ENCODE peak calls at places on chromosomes 4 and X, in six cellular contexts. G, P, J, S, O and A are unnamed samples.

GRCh38 chrX:145003443-145003842 is 243.9 kb upstream of the SPANXN1 start:
- DNase-seq in G (no peak), P (no peak), J (no peak), S (no peak), O (no peak), A (no peak)

GRCh38 chrX:141176586-141177451 is at the start of gene LDOC1:
- DNase-seq in G (peak), P (peak), J (peak), S (peak), O (peak), A (peak)

GRCh38 chr4:10006604-10007435 is 14.5 kb downstream of the SLC2A9 start:
- DNase-seq in G (no peak), P (no peak), J (no peak), S (no peak), O (no peak), A (no peak)

GRCh38 chr4:102736636-102737549 is 23.9 kb downstream of the MANBA start:
- DNase-seq in G (no peak), P (no peak), J (no peak), S (peak), O (no peak), A (no peak)

GRCh38 chr4:81504685-81505598 is 33.2 kb upstream of the RASGEF1B start:
- DNase-seq in G (no peak), P (no peak), J (peak), S (no peak), O (peak), A (peak)

GRCh38 chr4:182346675-182347375 is 103.6 kb downstream of the TENM3 start:
- DNase-seq in G (no peak), P (no peak), J (no peak), S (peak), O (no peak), A (no peak)

GRCh38 chr4:124105212-124105611 is 607.3 kb downstream of the ANKRD50 start:
- DNase-seq in G (no peak), P (no peak), J (no peak), S (no peak), O (no peak), A (no peak)

GRCh38 chrX:148228521-148228920 is 247.4 kb downstream of the FMR1NB start:
- DNase-seq in G (no peak), P (no peak), J (no peak), S (no peak), O (no peak), A (no peak)

GRCh38 chrX:71167031-71167781 is 22.6 kb downstream of the NLGN3 start:
- DNase-seq in G (no peak), P (no peak), J (no peak), S (no peak), O (no peak), A (no peak)

GRCh38 chr4:104345598-104346242 is 149.0 kb downstream of the CXXC4 start:
- DNase-seq in G (no peak), P (no peak), J (no peak), S (no peak), O (no peak), A (no peak)

GRCh38 chr4:90799895-90800294 is 672.7 kb downstream of the CCSER1 start:
- DNase-seq in G (no peak), P (no peak), J (no peak), S (no peak), O (no peak), A (no peak)

GRCh38 chr4:164779811-164780216 is 25.9 kb downstream of the SMIM31 start:
- DNase-seq in G (no peak), P (peak), J (no peak), S (peak), O (no peak), A (no peak)

GRCh38 chr4:187739771-187740170 is 255.8 kb upstream of the ZFP42 start:
- DNase-seq in G (no peak), P (no peak), J (no peak), S (no peak), O (no peak), A (no peak)

GRCh38 chr4:137896221-137896737 is 345.9 kb downstream of the SLC7A11 start:
- DNase-seq in G (no peak), P (no peak), J (no peak), S (no peak), O (no peak), A (no peak)

GRCh38 chr4:173334891-173335754 is 965 bp upstream of the HMGB2 start:
- DNase-seq in G (peak), P (peak), J (peak), S (peak), O (peak), A (no peak)